ENCODE peak calls at places on chromosome X, in ten cellular contexts. D is suprapubic skin, Y is vagina, S is right lobe of liver, Q is adipocyte, F is hepatocyte, U is prostate gland, R is aorta, Z is breast epithelium, X is lower lobe of right lung. K is an unnamed sample. For H3K4me1, the result is how much of the 10 kb centered on the place peaks cover.

GRCh38 chrX:2863646-2864045 is 34.9 kb downstream of the GYG2 start:
- DNase-seq in D (no peak), Y (no peak), S (no peak), Q (peak), F (no peak), U (no peak), R (no peak), Z (no peak), X (no peak), K (no peak)

GRCh38 chrX:110159235-110159634 is 156.3 kb downstream of the TMEM164 start:
- DNase-seq in D (no peak), Y (peak), S (no peak), Q (no peak), F (no peak), U (no peak), R (no peak), Z (no peak), X (no peak), K (no peak)

GRCh38 chrX:34810364-34810763 is 132.2 kb upstream of the FAM47B start:
- DNase-seq in D (no peak), Y (no peak), S (no peak), Q (peak), F (no peak), U (no peak), R (no peak), Z (no peak), X (no peak), K (no peak)

GRCh38 chrX:16573781-16574180 is 76.2 kb upstream of the S100G start:
- DNase-seq in D (no peak), Y (no peak), S (no peak), Q (peak), F (no peak), U (no peak), R (no peak), Z (no peak), X (no peak), K (no peak)

GRCh38 chrX:81120936-81121351 is 80.8 kb downstream of the HMGN5 start:
- DNase-seq in D (no peak), Y (no peak), S (peak), Q (peak), F (peak), U (peak), R (no peak), Z (peak), X (peak), K (peak)

GRCh38 chrX:8815460-8816065 is 14.4 kb upstream of the FAM9A start:
- DNase-seq in D (no peak), Y (no peak), S (no peak), Q (peak), F (peak), U (peak), R (no peak), Z (no peak), X (no peak), K (peak)

GRCh38 chrX:31459361-31459760 is 387.5 kb upstream of the FTHL17 start:
- DNase-seq in D (no peak), Y (no peak), S (no peak), Q (peak), F (no peak), U (no peak), R (no peak), Z (no peak), X (no peak), K (no peak)

GRCh38 chrX:119762718-119763117 is 4.3 kb downstream of the SOWAHD start:
- DNase-seq in D (no peak), Y (no peak), S (no peak), Q (peak), F (no peak), U (no peak), R (no peak), Z (no peak), X (no peak), K (no peak)

GRCh38 chrX:73768120-73768519 is 205.1 kb downstream of the CHIC1 start:
- DNase-seq in D (no peak), Y (no peak), S (no peak), Q (no peak), F (no peak), U (no peak), R (no peak), Z (no peak), X (no peak), K (no peak)

GRCh38 chrX:134548257-134548732 is 88.3 kb downstream of the HPRT1 start:
- DNase-seq in D (no peak), Y (no peak), S (no peak), Q (no peak), F (no peak), U (no peak), R (no peak), Z (no peak), X (no peak), K (no peak)

GRCh38 chrX:47595701-47596655 is 13.7 kb downstream of the TIMP1 start:
- DNase-seq in D (no peak), Y (no peak), S (no peak), Q (peak), F (no peak), U (no peak), R (no peak), Z (no peak), X (no peak), K (no peak)

GRCh38 chrX:107454302-107454701 is 4.8 kb downstream of the FRMPD3 start:
- DNase-seq in D (no peak), Y (no peak), S (no peak), Q (no peak), F (no peak), U (no peak), R (no peak), Z (no peak), X (no peak), K (no peak)

GRCh38 chrX:23788521-23788920 is 5.5 kb downstream of the SAT1 start:
- DNase-seq in D (no peak), Y (no peak), S (no peak), Q (no peak), F (no peak), U (no peak), R (no peak), Z (no peak), X (no peak), K (no peak)

GRCh38 chrX:64205441-64205734 is at the start of gene AMER1:
- DNase-seq in D (no peak), Y (no peak), S (peak), Q (peak), F (no peak), U (no peak), R (no peak), Z (no peak), X (no peak), K (no peak)

GRCh38 chrX:9609987-9610386 is 145.1 kb downstream of the TBL1X start:
- DNase-seq in D (no peak), Y (no peak), S (no peak), Q (no peak), F (no peak), U (no peak), R (no peak), Z (no peak), X (no peak), K (no peak)

GRCh38 chrX:8773117-8773516 is 28.1 kb downstream of the FAM9A start:
- DNase-seq in D (no peak), Y (no peak), S (no peak), Q (no peak), F (no peak), U (no peak), R (no peak), Z (no peak), X (no peak), K (no peak)

GRCh38 chrX:154732421-154733071 is 18.3 kb downstream of the GAB3 start:
- DNase-seq in D (no peak), Y (no peak), S (no peak), Q (peak), F (no peak), U (no peak), R (no peak), Z (no peak), X (no peak), K (no peak)

GRCh38 chrX:7025471-7025870 is 122.0 kb upstream of the STS start:
- DNase-seq in D (no peak), Y (no peak), S (no peak), Q (no peak), F (no peak), U (no peak), R (no peak), Z (no peak), X (no peak), K (no peak)

GRCh38 chrX:148661035-148661434 is 160.6 kb downstream of the AFF2 start:
- DNase-seq in D (no peak), Y (no peak), S (no peak), Q (no peak), F (no peak), U (no peak), R (no peak), Z (no peak), X (no peak), K (no peak)

GRCh38 chrX:120559799-120560198 is 963 bp downstream of the CUL4B start:
- DNase-seq in D (no peak), Y (no peak), S (no peak), Q (no peak), F (no peak), U (no peak), R (no peak), Z (no peak), X (no peak), K (no peak)

GRCh38 chrX:103585421-103586313 is at the start of gene TCEAL4:
- DNase-seq in D (peak), Y (no peak), S (peak), Q (peak), F (peak), U (peak), R (peak), Z (peak), X (peak), K (peak)

GRCh38 chrX:120457766-120458180 is 11.3 kb downstream of the LAMP2 start:
- DNase-seq in D (no peak), Y (no peak), S (no peak), Q (peak), F (peak), U (peak), R (no peak), Z (no peak), X (no peak), K (no peak)

GRCh38 chrX:2654436-2655340 is 36.4 kb upstream of the CD99 start:
- DNase-seq in D (no peak), Y (no peak), S (peak), Q (no peak), F (peak), U (no peak), R (no peak), Z (no peak), X (no peak), K (peak)

GRCh38 chrX:140572724-140573123 is 67.9 kb upstream of the SOX3 start:
- DNase-seq in D (no peak), Y (no peak), S (peak), Q (peak), F (peak), U (no peak), R (no peak), Z (no peak), X (no peak), K (peak)

GRCh38 chrX:9465380-9466114 is 689 bp downstream of the TBL1X start:
- DNase-seq in D (no peak), Y (no peak), S (peak), Q (peak), F (peak), U (no peak), R (peak), Z (no peak), X (peak), K (peak)

GRCh38 chrX:50691820-50692219 is 122.2 kb downstream of the SHROOM4 start:
- DNase-seq in D (no peak), Y (no peak), S (no peak), Q (peak), F (peak), U (peak), R (no peak), Z (no peak), X (no peak), K (peak)

GRCh38 chrX:23954396-23954795 is 46.6 kb downstream of the CXorf58 start:
- DNase-seq in D (no peak), Y (no peak), S (no peak), Q (no peak), F (no peak), U (no peak), R (no peak), Z (no peak), X (no peak), K (no peak)

GRCh38 chrX:17411189-17411588 is 36.2 kb downstream of the NHS start:
- DNase-seq in D (no peak), Y (no peak), S (no peak), Q (no peak), F (no peak), U (no peak), R (no peak), Z (no peak), X (no peak), K (no peak)

GRCh38 chrX:70445197-70445656 is 592 bp downstream of the DLG3 start:
- DNase-seq in D (no peak), Y (no peak), S (no peak), Q (no peak), F (no peak), U (no peak), R (no peak), Z (no peak), X (no peak), K (no peak)

GRCh38 chrX:107323786-107324492 is 117.5 kb downstream of the DNAAF6 start:
- DNase-seq in D (no peak), Y (no peak), S (no peak), Q (no peak), F (no peak), U (no peak), R (peak), Z (no peak), X (no peak), K (no peak)

GRCh38 chrX:21700967-21701366 is 42.8 kb upstream of the KLHL34 start:
- DNase-seq in D (no peak), Y (no peak), S (no peak), Q (no peak), F (no peak), U (no peak), R (no peak), Z (no peak), X (no peak), K (no peak)

GRCh38 chrX:44731160-44731559 is 112.7 kb upstream of the DUSP21 start:
- DNase-seq in D (no peak), Y (no peak), S (no peak), Q (no peak), F (no peak), U (no peak), R (no peak), Z (no peak), X (no peak), K (no peak)

GRCh38 chrX:49754238-49754857 is 58.6 kb upstream of the PAGE1 start:
- DNase-seq in D (no peak), Y (no peak), S (peak), Q (peak), F (peak), U (peak), R (no peak), Z (no peak), X (peak), K (peak)

GRCh38 chrX:40094900-40095587 is 2.7 kb downstream of the BCOR start:
- DNase-seq in D (no peak), Y (no peak), S (no peak), Q (peak), F (no peak), U (no peak), R (no peak), Z (no peak), X (no peak), K (no peak)
- H3K4me1 ChIP-seq in D (under half), Y (under half), S (under half), Q (under half), F (half or more), U (under half), R (under half), Z (under half), X (under half), K (under half)

GRCh38 chrX:1215123-1215823 is 2.8 kb upstream of the CRLF2 start:
- DNase-seq in D (no peak), Y (no peak), S (no peak), Q (no peak), F (no peak), U (no peak), R (no peak), Z (no peak), X (no peak), K (no peak)

GRCh38 chrX:1212532-1212931 is at the start of gene CRLF2:
- DNase-seq in D (no peak), Y (no peak), S (no peak), Q (peak), F (no peak), U (no peak), R (no peak), Z (no peak), X (no peak), K (no peak)

GRCh38 chrX:1213971-1214370 is 1.5 kb upstream of the CRLF2 start:
- DNase-seq in D (no peak), Y (no peak), S (no peak), Q (no peak), F (no peak), U (no peak), R (no peak), Z (no peak), X (no peak), K (no peak)

GRCh38 chrX:1207496-1208025 is 4.9 kb downstream of the CRLF2 start:
- DNase-seq in D (no peak), Y (no peak), S (no peak), Q (no peak), F (no peak), U (no peak), R (no peak), Z (no peak), X (no peak), K (no peak)

DNA sequence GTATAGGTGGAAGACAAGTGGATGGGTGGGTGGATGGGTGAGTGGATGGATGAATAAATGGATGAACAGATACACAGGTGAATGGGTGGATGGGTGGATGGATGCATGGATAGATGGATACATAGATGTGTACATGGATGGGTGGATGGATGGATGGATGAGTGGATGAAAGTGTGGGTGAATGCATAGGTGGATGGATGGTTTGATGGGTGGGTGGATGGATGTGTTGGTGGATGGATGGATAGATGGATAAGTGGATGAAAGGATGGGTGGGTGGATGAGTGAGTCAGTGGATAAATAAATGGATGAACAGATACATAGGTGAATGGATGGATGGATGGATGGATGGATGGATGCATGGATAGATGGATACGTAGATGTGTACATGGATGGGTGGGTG is 1.6 kb downstream of the CRLF2 start:
- DNase-seq in D (no peak), Y (no peak), S (no peak), Q (no peak), F (no peak), U (no peak), R (no peak), Z (no peak), X (no peak), K (no peak)
- H3K4me1 ChIP-seq in D (under half), Y (under half), S (under half), Q (under half), F (under half), U (under half), R (under half), Z (under half), X (under half), K (under half)

DNA sequence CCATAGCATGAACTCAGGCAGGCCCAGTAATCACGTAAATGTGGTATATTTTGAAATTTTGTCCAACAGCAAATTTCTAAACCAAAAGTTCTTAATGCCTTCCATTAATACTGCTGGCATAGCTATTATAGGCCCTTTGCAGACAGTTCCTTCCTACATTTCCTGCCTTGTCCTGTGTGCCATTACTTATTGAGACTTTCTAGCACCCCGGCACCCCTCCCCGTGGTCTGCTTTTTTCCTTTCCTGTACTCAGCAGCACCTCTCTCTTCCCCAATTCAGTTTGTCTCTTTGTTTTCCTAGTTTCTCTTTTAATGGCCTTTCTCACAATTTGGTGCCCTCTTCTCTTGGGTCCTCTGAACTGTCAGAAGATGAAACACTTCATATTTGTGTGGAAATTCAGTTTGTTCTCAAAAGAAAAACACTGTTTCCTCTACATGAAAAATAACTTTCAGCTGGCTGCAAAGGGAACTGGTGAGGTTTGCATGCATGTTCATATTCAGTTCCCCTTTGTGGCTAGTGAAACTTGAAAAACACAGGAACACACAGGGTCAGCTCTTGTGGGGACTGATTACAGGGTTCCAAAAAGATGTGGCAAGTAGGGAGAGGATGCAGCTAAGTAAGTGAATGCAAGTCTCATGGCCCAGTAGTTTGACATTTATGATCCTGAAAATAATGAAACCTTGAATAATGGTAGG is 17.1 kb downstream of the GPR34 start:
- DNase-seq in D (no peak), Y (no peak), S (no peak), Q (no peak), F (no peak), U (no peak), R (no peak), Z (no peak), X (no peak), K (no peak)
- H3K4me1 ChIP-seq in D (under half), Y (under half), S (under half), Q (under half), F (under half), U (under half), R (under half), Z (under half), X (under half), K (under half)

GRCh38 chrX:149715468-149715867 is 3.6 kb downstream of the MAGEA11 start:
- DNase-seq in D (no peak), Y (no peak), S (no peak), Q (no peak), F (no peak), U (no peak), R (no peak), Z (no peak), X (no peak), K (no peak)
- H3K4me1 ChIP-seq in D (under half), Y (under half), S (under half), Q (under half), F (under half), U (under half), R (under half), Z (under half), X (under half), K (under half)

GRCh38 chrX:37803057-37803456 is 23.2 kb downstream of the CYBB start:
- DNase-seq in D (no peak), Y (no peak), S (no peak), Q (no peak), F (no peak), U (no peak), R (no peak), Z (no peak), X (no peak), K (no peak)

GRCh38 chrX:37796302-37796701 is 16.4 kb downstream of the CYBB start:
- DNase-seq in D (no peak), Y (no peak), S (no peak), Q (no peak), F (no peak), U (no peak), R (no peak), Z (no peak), X (no peak), K (no peak)

GRCh38 chrX:37796805-37797204 is 16.9 kb downstream of the CYBB start:
- DNase-seq in D (no peak), Y (no peak), S (peak), Q (no peak), F (no peak), U (no peak), R (peak), Z (no peak), X (peak), K (no peak)

GRCh38 chrX:37800762-37801161 is 20.9 kb downstream of the CYBB start:
- DNase-seq in D (no peak), Y (no peak), S (no peak), Q (no peak), F (no peak), U (no peak), R (no peak), Z (no peak), X (no peak), K (no peak)

GRCh38 chrX:37802028-37802427 is 22.2 kb downstream of the CYBB start:
- DNase-seq in D (no peak), Y (no peak), S (no peak), Q (peak), F (no peak), U (no peak), R (no peak), Z (no peak), X (no peak), K (no peak)
- H3K4me1 ChIP-seq in D (under half), Y (under half), S (under half), Q (under half), F (under half), U (under half), R (under half), Z (under half), X (under half), K (under half)

DNA sequence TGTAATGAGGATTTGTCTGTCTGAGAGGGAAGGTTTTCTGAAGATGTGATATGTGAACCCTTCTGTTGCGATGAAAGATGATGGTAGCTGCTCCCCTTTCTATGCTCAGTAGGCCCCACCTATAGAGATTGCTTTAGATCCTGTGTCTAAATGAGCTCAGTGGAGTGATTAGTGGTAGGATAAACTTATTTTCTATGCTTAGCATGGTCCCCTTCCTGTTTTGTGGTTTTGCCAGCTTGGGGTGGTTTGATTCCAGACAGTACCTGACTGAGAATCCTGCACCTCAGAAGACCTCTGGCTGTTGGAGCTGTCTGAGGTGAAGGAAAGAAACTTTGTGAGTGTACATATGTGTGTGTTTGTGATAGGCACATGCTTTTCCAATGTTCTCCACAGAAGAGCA is 17.7 kb downstream of the MSN start:
- DNase-seq in D (no peak), Y (no peak), S (no peak), Q (no peak), F (no peak), U (no peak), R (no peak), Z (no peak), X (no peak), K (no peak)
- H3K4me1 ChIP-seq in D (under half), Y (half or more), S (under half), Q (under half), F (under half), U (under half), R (under half), Z (under half), X (half or more), K (under half)

GRCh38 chrX:46574337-46574940 is 874 bp downstream of the CHST7 start:
- DNase-seq in D (no peak), Y (no peak), S (peak), Q (peak), F (no peak), U (no peak), R (no peak), Z (no peak), X (peak), K (no peak)
- H3K4me1 ChIP-seq in D (under half), Y (under half), S (under half), Q (under half), F (under half), U (under half), R (under half), Z (under half), X (under half), K (under half)